ENCODE peak calls at places on chromosomes 12 and 14, in seven cellular contexts. M, I, E, S, Q, G and C are unnamed samples.

GRCh38 chr12:114275937-114276785 is 129.8 kb downstream of the TBX5 start:
- DNase-seq in E (peak; percentile 44), G (no peak), Q (no peak), I (no peak), M (no peak), S (no peak), C (no peak)

GRCh38 chr12:54879132-54879531 is 24.8 kb downstream of the MUCL1 start:
- DNase-seq in I (no peak), Q (no peak), E (no peak), M (no peak), S (peak; percentile 12), G (no peak), C (no peak)

GRCh38 chr14:94904636-94905035 is 134.7 kb upstream of the GSC start:
- DNase-seq in S (no peak), Q (no peak), G (no peak), E (peak; percentile 78), I (peak; percentile 40), M (no peak), C (no peak)

GRCh38 chr14:52730708-52731111 is 744 bp downstream of the STYX start:
- DNase-seq in M (no peak), Q (no peak), S (no peak), I (no peak), G (no peak), E (no peak), C (peak; percentile 4)

GRCh38 chr12:96985515-96986362 is 78.7 kb downstream of the NEDD1 start:
- DNase-seq in Q (no peak), S (no peak), G (peak; percentile 69), E (peak; percentile 75), I (peak; percentile 19), M (no peak), C (no peak)

GRCh38 chr14:39217214-39217879 is 16.4 kb upstream of the MIA2 start:
- DNase-seq in M (no peak), Q (no peak), G (no peak), E (no peak), I (peak; percentile 29), S (no peak), C (no peak)

GRCh38 chr14:49306152-49306751 is 279.9 kb downstream of the RPS29 start:
- DNase-seq in I (peak; percentile 15), S (no peak), M (peak; percentile 16), E (no peak), Q (peak; percentile 68), G (no peak), C (peak; percentile 3)

GRCh38 chr12:14563051-14563450 is 4.6 kb downstream of the PLBD1 start:
- DNase-seq in E (no peak), I (no peak), S (no peak), M (no peak), Q (no peak), G (no peak), C (no peak)

GRCh38 chr14:35532783-35533356 is 1.1 kb upstream of the INSM2 start:
- DNase-seq in G (no peak), I (no peak), E (no peak), Q (no peak), M (no peak), S (no peak), C (no peak)

GRCh38 chr12:124646385-124647230 is 79.2 kb upstream of the NCOR2 start:
- DNase-seq in G (no peak), E (no peak), Q (no peak), S (no peak), I (no peak), M (no peak), C (no peak)

GRCh38 chr14:68585690-68586089 is 207.2 kb downstream of the ZFP36L1 start:
- DNase-seq in S (peak; percentile 74), I (no peak), G (no peak), Q (no peak), M (no peak), E (peak; percentile 45), C (no peak)

GRCh38 chr12:60535363-60535762 is 939.5 kb downstream of the SLC16A7 start:
- DNase-seq in G (no peak), M (no peak), I (no peak), E (no peak), Q (no peak), S (peak; percentile 68), C (no peak)

GRCh38 chr12:24039113-24039525 is 89.6 kb upstream of the SOX5 start:
- DNase-seq in E (no peak), S (peak; percentile 66), I (peak; percentile 91), Q (no peak), M (no peak), G (no peak), C (no peak)

GRCh38 chr14:93086441-93087055 is 29.2 kb downstream of the ITPK1 start:
- DNase-seq in E (no peak), G (no peak), S (no peak), Q (no peak), M (no peak), I (peak; percentile 59), C (no peak)

GRCh38 chr12:123741937-123742572 is 20.0 kb upstream of the DNAH10 start:
- DNase-seq in I (no peak), E (no peak), S (no peak), G (no peak), Q (no peak), M (no peak), C (no peak)

GRCh38 chr12:7116196-7116595 is 7.2 kb upstream of the C1RL start:
- DNase-seq in S (no peak), Q (no peak), I (no peak), M (no peak), E (no peak), G (no peak), C (no peak)

GRCh38 chr12:74515849-74516248 is 21.8 kb upstream of the ATXN7L3B start:
- DNase-seq in Q (no peak), I (no peak), M (no peak), G (no peak), E (no peak), S (no peak), C (peak; percentile 75)

GRCh38 chr12:42968426-42968825 is 378.9 kb upstream of the PRICKLE1 start:
- DNase-seq in Q (no peak), I (no peak), M (no peak), E (no peak), G (no peak), S (no peak), C (no peak)

GRCh38 chr12:67710582-67710981 is 62.0 kb downstream of the DYRK2 start:
- DNase-seq in G (peak; percentile 59), S (no peak), Q (no peak), I (peak; percentile 60), M (peak; percentile 22), E (peak; percentile 21), C (peak; percentile 46)

GRCh38 chr14:35808076-35808657 is 928 bp downstream of the RALGAPA1 start:
- DNase-seq in E (no peak), I (peak; percentile 46), G (peak; percentile 36), S (no peak), Q (no peak), M (no peak), C (peak; percentile 27)

GRCh38 chr12:49507139-49507538 is 31.7 kb upstream of the KCNH3 start:
- DNase-seq in I (peak; percentile 93), S (peak; percentile 57), G (peak; percentile 45), E (peak; percentile 25), M (no peak), Q (no peak), C (peak; percentile 86)

GRCh38 chr14:75333523-75334190 is 55.0 kb downstream of the FOS start:
- DNase-seq in Q (no peak), I (no peak), G (no peak), M (no peak), E (no peak), S (no peak), C (no peak)

GRCh38 chr12:120790114-120790513 is 64.5 kb downstream of the ACADS start:
- DNase-seq in M (no peak), S (no peak), E (no peak), I (no peak), Q (no peak), G (no peak), C (no peak)